ENCODE peak calls at places on chromosome 15, in six cellular contexts. F is H1, O is HepG2, U is K562, Q is GM12878, E is HCT116. V is an unnamed sample.

GRCh38 chr15:95684693-95685115 is 645.8 kb upstream of the NR2F2 start:
- DNase-seq in F (no peak), O (no peak), U (peak; percentile 61), Q (no peak), E (peak; percentile 21), V (no peak)

GRCh38 chr15:32994810-32995424 is 199.6 kb downstream of the FMN1 start:
- DNase-seq in F (no peak), O (peak; percentile 7), U (peak; percentile 23), Q (no peak), E (peak; percentile 21), V (no peak)

GRCh38 chr15:39365161-39365560 is 215.7 kb upstream of the THBS1 start:
- DNase-seq in F (no peak), O (no peak), U (no peak), Q (no peak), E (no peak), V (no peak)

GRCh38 chr15:98648654-98649537 is 557 bp downstream of the IGF1R start:
- DNase-seq in F (no peak), O (no peak), U (peak; percentile 49), Q (no peak), E (no peak), V (no peak)

GRCh38 chr15:68289057-68289456 is 11.5 kb downstream of the FEM1B start:
- DNase-seq in F (no peak), O (no peak), U (no peak), Q (no peak), E (no peak), V (no peak)

GRCh38 chr15:44811347-44811746 is 75.0 kb downstream of the TRIM69 start:
- DNase-seq in F (no peak), O (peak; percentile 24), U (no peak), Q (no peak), E (peak; percentile 6), V (no peak)

GRCh38 chr15:59371458-59372351 is 966 bp downstream of the MYO1E start:
- DNase-seq in F (peak; percentile 56), O (no peak), U (no peak), Q (no peak), E (no peak), V (no peak)

GRCh38 chr15:51844747-51845426 is 15.4 kb downstream of the TMOD3 start:
- DNase-seq in F (no peak), O (no peak), U (no peak), Q (no peak), E (no peak), V (no peak)

GRCh38 chr15:52334491-52335160 is 39.0 kb upstream of the MYO5C start:
- DNase-seq in F (no peak), O (no peak), U (no peak), Q (no peak), E (no peak), V (no peak)

GRCh38 chr15:29671308-29671981 is 150.8 kb downstream of the TJP1 start:
- DNase-seq in F (peak; percentile 33), O (no peak), U (no peak), Q (no peak), E (no peak), V (no peak)

GRCh38 chr15:101464246-101464998 is 25.1 kb downstream of the PCSK6 start:
- DNase-seq in F (no peak), O (no peak), U (no peak), Q (no peak), E (no peak), V (no peak)

GRCh38 chr15:79248183-79248582 is 34.3 kb upstream of the ANKRD34C start:
- DNase-seq in F (no peak), O (no peak), U (no peak), Q (no peak), E (no peak), V (no peak)
- TF ChIP-seq ZNF274 in F (no peak), O (no peak), U (no peak), Q (no peak), E (no peak), V (no peak)

GRCh38 chr15:27864076-27864475 is 235.0 kb downstream of the OCA2 start:
- DNase-seq in F (no peak), O (no peak), U (no peak), Q (no peak), E (no peak), V (no peak)

GRCh38 chr15:27865926-27866325 is 233.2 kb downstream of the OCA2 start:
- DNase-seq in F (peak; percentile 30), O (no peak), U (no peak), Q (no peak), E (no peak), V (no peak)

GRCh38 chr15:27865323-27865922 is 233.7 kb downstream of the OCA2 start:
- DNase-seq in F (peak; percentile 36), O (no peak), U (no peak), Q (no peak), E (no peak), V (no peak)

GRCh38 chr15:27863000-27863399 is 236.1 kb downstream of the OCA2 start:
- DNase-seq in F (peak; percentile 24), O (no peak), U (no peak), Q (no peak), E (no peak), V (no peak)

GRCh38 chr15:27864719-27865118 is 234.4 kb downstream of the OCA2 start:
- DNase-seq in F (no peak), O (no peak), U (no peak), Q (no peak), E (no peak), V (no peak)
- TF ChIP-seq ZNF274 in F (no peak), O (no peak), U (no peak), Q (no peak), E (no peak), V (no peak)

GRCh38 chr15:71508081-71508682 is 302.2 kb upstream of the NR2E3 start:
- DNase-seq in F (no peak), O (no peak), U (no peak), Q (peak; percentile 21), E (no peak), V (no peak)
- TF ChIP-seq ZNF274 in F (no peak), O (no peak), U (no peak), Q (no peak), E (no peak), V (no peak)

DNA sequence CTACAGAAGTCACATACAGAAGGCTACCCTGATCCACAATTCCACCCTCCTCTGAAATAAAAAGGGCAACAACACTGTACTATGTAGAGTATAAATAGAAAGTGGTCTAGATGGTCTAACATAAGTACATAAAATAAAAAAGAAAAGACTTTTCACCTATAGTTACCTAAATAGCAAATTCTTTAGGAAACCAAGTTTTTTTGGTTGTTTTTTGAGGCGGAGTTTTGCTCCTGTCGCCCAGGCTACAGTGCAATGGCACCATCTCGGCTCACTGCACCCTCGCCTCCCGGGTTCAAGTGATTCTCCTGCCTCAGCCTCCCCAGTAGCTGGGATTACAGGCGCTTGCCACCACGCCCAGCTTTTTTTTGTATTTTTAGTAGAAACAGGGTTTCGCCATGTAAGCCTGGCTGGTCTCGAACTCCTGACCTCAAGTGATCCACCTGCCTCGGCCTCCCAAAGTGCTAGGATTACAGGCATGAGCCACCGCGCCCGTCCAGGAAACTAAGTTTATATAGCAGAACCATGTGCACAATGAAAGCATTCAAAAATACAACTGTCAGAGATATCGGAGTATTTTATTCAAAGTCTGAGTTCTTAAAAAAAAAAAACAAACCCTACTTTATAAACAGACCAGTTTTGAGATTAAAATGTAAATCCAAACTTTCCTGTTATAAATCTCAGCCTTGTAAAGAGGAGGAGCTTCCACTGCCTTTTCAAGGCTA is 1.7 kb downstream of the SIN3A start:
- DNase-seq in F (no peak), O (no peak), U (no peak), Q (no peak), E (no peak), V (no peak)
- TF ChIP-seq ZNF274 in F (no peak), O (no peak), U (no peak), Q (no peak), E (no peak), V (no peak)

GRCh38 chr15:41562258-41562657 is 3.2 kb downstream of the TYRO3 start:
- DNase-seq in F (no peak), O (no peak), U (no peak), Q (no peak), E (no peak), V (no peak)

GRCh38 chr15:41561104-41561776 is 2.2 kb downstream of the TYRO3 start:
- DNase-seq in F (no peak), O (no peak), U (no peak), Q (no peak), E (no peak), V (no peak)

GRCh38 chr15:41562784-41563198 is 3.8 kb downstream of the TYRO3 start:
- DNase-seq in F (no peak), O (no peak), U (peak; percentile 88), Q (no peak), E (no peak), V (no peak)

GRCh38 chr15:41559489-41560177 is 621 bp downstream of the TYRO3 start:
- DNase-seq in F (peak; percentile 64), O (no peak), U (peak; percentile 42), Q (no peak), E (no peak), V (no peak)

DNA sequence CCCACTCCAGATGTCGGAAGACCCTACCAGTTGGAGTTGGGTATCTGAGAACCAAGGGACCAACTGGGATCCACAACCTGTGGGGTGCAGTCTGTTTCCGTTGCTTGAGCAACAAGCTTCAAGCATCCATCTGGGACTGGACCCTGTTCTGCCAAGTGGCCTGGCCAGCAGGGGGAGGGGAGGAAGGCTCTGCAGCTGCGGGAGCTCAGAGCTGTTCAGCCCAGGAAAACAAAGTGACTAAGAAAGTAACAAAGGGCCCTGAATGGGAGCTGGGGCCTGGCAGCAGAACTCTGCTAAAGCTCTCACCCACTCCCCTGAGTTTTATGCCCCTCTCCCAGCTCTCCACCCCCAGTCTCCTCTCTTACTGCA is 2.7 kb downstream of the TYRO3 start:
- DNase-seq in F (peak; percentile 63), O (no peak), U (peak; percentile 40), Q (no peak), E (no peak), V (no peak)
- TF ChIP-seq ZNF274 in F (no peak), O (no peak), U (no peak), Q (no peak), E (no peak), V (no peak)

DNA sequence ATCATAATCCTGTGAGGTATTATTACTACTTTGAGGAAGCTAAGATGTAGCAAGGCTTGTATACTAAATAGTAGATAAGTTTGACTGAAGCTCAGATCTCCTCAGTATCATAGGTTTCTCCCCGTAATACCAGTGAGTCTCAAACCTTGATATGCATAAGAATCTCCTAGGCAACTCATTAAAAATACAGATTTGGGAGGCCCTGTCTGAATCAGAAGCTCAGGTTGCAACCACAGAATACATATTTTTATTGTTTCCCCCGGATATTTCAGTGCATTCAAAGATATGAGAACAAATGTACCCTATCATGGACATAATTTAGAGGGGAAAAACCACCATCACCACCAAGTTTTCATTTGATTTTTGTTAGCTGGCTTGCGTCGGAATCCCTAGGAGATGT is 242.1 kb upstream of the C2CD4B start:
- DNase-seq in F (no peak), O (no peak), U (no peak), Q (no peak), E (no peak), V (no peak)
- TF ChIP-seq ZNF274 in F (no peak), O (no peak), U (no peak), Q (no peak), E (no peak), V (no peak)

V was measured in NT2/D1.